ENCODE peak calls at places on chromosomes 1 and 21, in five cellular contexts. R is stimulated activated CD8-positive, alpha-beta memory T cell treated with anti-CD3 and anti-CD28 coated beads, Interleukin-7, amount 100 ng/mL, for 24 hours; C is HepG2; I is foreskin fibroblast; S is T1000. B is an unnamed sample.

GRCh38 chr1:193019442-193020026 is 39.6 kb downstream of the UCHL5 start:
- DNase-seq in R (no peak), C (peak; percentile 41), I (peak; percentile 30), S (no peak), B (peak; percentile 32)

GRCh38 chr1:34268311-34269042 is 91.8 kb downstream of the C1orf94 start:
- DNase-seq in R (no peak), C (no peak), I (peak; percentile 65), S (peak; percentile 96), B (peak; percentile 92)

GRCh38 chr1:241156231-241156965 is 200.6 kb downstream of the RGS7 start:
- DNase-seq in R (no peak), C (no peak), I (peak; percentile 71), S (peak; percentile 7), B (peak; percentile 54)

GRCh38 chr1:204751883-204752687 is 66.5 kb upstream of the LRRN2 start:
- DNase-seq in R (no peak), C (peak; percentile 31), I (no peak), S (no peak), B (no peak)

GRCh38 chr1:18160290-18160942 is 52.8 kb downstream of the IGSF21 start:
- DNase-seq in R (no peak), C (no peak), I (no peak), S (no peak), B (no peak)

GRCh38 chr1:244211559-244211944 is 160.5 kb downstream of the ZBTB18 start:
- DNase-seq in R (no peak), C (no peak), I (no peak), S (no peak), B (no peak)

GRCh38 chr1:21638531-21639341 is 30.4 kb downstream of the RAP1GAP start:
- DNase-seq in R (no peak), C (peak; percentile 62), I (peak; percentile 14), S (no peak), B (peak; percentile 28)

GRCh38 chr21:42447182-42447581 is 43.5 kb downstream of the UBASH3A start:
- DNase-seq in R (no peak), C (no peak), I (no peak), S (no peak), B (no peak)

GRCh38 chr1:199854681-199855321 is 172.7 kb upstream of the NR5A2 start:
- DNase-seq in R (no peak), C (no peak), I (peak; percentile 35), S (no peak), B (no peak)

GRCh38 chr1:71916894-71917293 is 365.4 kb downstream of the NEGR1 start:
- DNase-seq in R (no peak), C (no peak), I (no peak), S (no peak), B (no peak)

GRCh38 chr21:29105218-29105617 is 25.2 kb upstream of the MAP3K7CL start:
- DNase-seq in R (no peak), C (peak; percentile 8), I (peak; percentile 40), S (no peak), B (peak; percentile 62)

GRCh38 chr1:39689635-39690034 is 1.6 kb downstream of the HPCAL4 start:
- DNase-seq in R (no peak), C (no peak), I (no peak), S (no peak), B (no peak)

GRCh38 chr21:33128538-33128937 is 58.6 kb downstream of the OLIG1 start:
- DNase-seq in R (no peak), C (no peak), I (no peak), S (no peak), B (no peak)

GRCh38 chr1:51897699-51898031 is 19.1 kb upstream of the NRDC start:
- DNase-seq in R (no peak), C (no peak), I (peak; percentile 90), S (no peak), B (peak; percentile 96)

GRCh38 chr21:43880111-43880985 is 15.3 kb downstream of the AGPAT3 start:
- DNase-seq in R (no peak), C (no peak), I (no peak), S (no peak), B (no peak)

B was measured in HS-5.